ENCODE peak calls at places on chromosomes 3 and 15, in four cellular contexts. P, V, D and K are unnamed samples.
A peak's percentile ranks its signal among the peaks of the same experiment; 100 is the strongest.

GRCh38 chr15:51970132-51970817 is 1.3 kb downstream of the LEO1 start:
- DNase-seq in P (no peak), V (no peak), D (no peak), K (no peak)

GRCh38 chr3:125644036-125645025 is 49.0 kb upstream of the OSBPL11 start:
- DNase-seq in D (no peak), P (no peak), V (peak; percentile 58), K (no peak)

GRCh38 chr15:79811406-79812405 is 85.1 kb downstream of the MTHFS start:
- DNase-seq in P (no peak), V (peak; percentile 77), D (no peak), K (no peak)

GRCh38 chr3:176992565-176992964 is 204.7 kb downstream of the TBL1XR1 start:
- DNase-seq in P (no peak), D (no peak), V (no peak), K (no peak)

GRCh38 chr3:52191663-52192062 is 6.3 kb upstream of the ALAS1 start:
- DNase-seq in P (no peak), V (peak; percentile 30), D (no peak), K (no peak)

GRCh38 chr3:19866751-19867347 is 67.2 kb downstream of the EFHB start:
- DNase-seq in D (peak; percentile 44), V (peak; percentile 34), P (peak; percentile 50), K (no peak)

GRCh38 chr15:68667800-68668625 is 89.2 kb downstream of the CORO2B start:
- DNase-seq in V (no peak), P (no peak), D (no peak), K (no peak)

GRCh38 chr3:111392911-111393351 is 149.1 kb upstream of the CD96 start:
- DNase-seq in D (no peak), V (no peak), P (peak; percentile 64), K (no peak)

GRCh38 chr15:46681901-46682300 is 1035.4 kb upstream of the SEMA6D start:
- DNase-seq in V (no peak), P (no peak), D (no peak), K (no peak)

GRCh38 chr15:83869329-83869728 is 215.4 kb downstream of the ADAMTSL3 start:
- DNase-seq in P (no peak), V (no peak), D (no peak), K (no peak)

GRCh38 chr3:120652896-120653545 is 29.0 kb downstream of the HGD start:
- DNase-seq in D (no peak), P (no peak), V (no peak), K (no peak)

GRCh38 chr15:62841269-62841628 is 201.3 kb upstream of the TPM1 start:
- DNase-seq in P (no peak), D (peak; percentile 31), V (no peak), K (no peak)

GRCh38 chr3:33277193-33277882 is at the start of gene FBXL2:
- DNase-seq in D (peak; percentile 30), P (no peak), V (peak; percentile 65), K (peak; percentile 30)

GRCh38 chr3:116233921-116234320 is 211.4 kb downstream of the LSAMP start:
- DNase-seq in P (no peak), D (no peak), V (no peak), K (no peak)

GRCh38 chr3:27677554-27677953 is 44.6 kb downstream of the EOMES start:
- DNase-seq in D (peak; percentile 87), P (no peak), V (peak; percentile 91), K (no peak)

GRCh38 chr15:57090460-57090859 is 172.0 kb downstream of the TCF12 start:
- DNase-seq in V (no peak), D (no peak), P (no peak), K (no peak)

GRCh38 chr3:49611714-49612113 is 57.4 kb downstream of the BSN start:
- DNase-seq in P (no peak), D (no peak), V (no peak), K (no peak)

GRCh38 chr15:66229790-66230460 is 23.6 kb downstream of the MEGF11 start:
- DNase-seq in D (no peak), V (no peak), P (no peak), K (no peak)

GRCh38 chr3:36901588-36901987 is 43.3 kb downstream of the TRANK1 start:
- DNase-seq in D (no peak), V (no peak), P (no peak), K (no peak)

GRCh38 chr3:53594276-53594675 is 99.9 kb downstream of the CACNA1D start:
- DNase-seq in V (no peak), D (no peak), P (no peak), K (no peak)

GRCh38 chr3:12724794-12725193 is 34.3 kb downstream of the TMEM40 start:
- DNase-seq in V (no peak), P (no peak), D (no peak), K (no peak)

GRCh38 chr3:11847607-11848006 is 922 bp upstream of the TAMM41 start:
- DNase-seq in V (no peak), P (peak; percentile 56), D (no peak), K (no peak)

GRCh38 chr3:11363732-11364131 is 91.5 kb downstream of the ATG7 start:
- DNase-seq in P (no peak), D (no peak), V (no peak), K (no peak)

GRCh38 chr3:173238091-173238490 is 97.1 kb upstream of the SPATA16 start:
- DNase-seq in P (no peak), V (no peak), D (no peak), K (no peak)

GRCh38 chr3:9779721-9780450 is 10.1 kb upstream of the CAMK1 start:
- DNase-seq in D (no peak), V (no peak), P (peak; percentile 61), K (peak; percentile 30)

GRCh38 chr3:53551324-53551723 is 56.9 kb downstream of the CACNA1D start:
- DNase-seq in D (no peak), V (peak; percentile 43), P (no peak), K (no peak)

GRCh38 chr3:129312021-129312639 is 33.5 kb downstream of the HMCES start:
- DNase-seq in V (no peak), D (peak; percentile 42), P (no peak), K (no peak)

GRCh38 chr3:172319653-172320052 is 128.6 kb downstream of the GHSR start:
- DNase-seq in D (no peak), P (no peak), V (peak; percentile 28), K (no peak)

GRCh38 chr3:174191380-174191779 is 667.8 kb upstream of the NAALADL2 start:
- DNase-seq in P (no peak), V (no peak), D (no peak), K (no peak)

GRCh38 chr3:126357299-126358037 is at the start of gene KLF15:
- DNase-seq in V (peak; percentile 82), P (peak; percentile 85), D (peak; percentile 68), K (peak; percentile 76)

GRCh38 chr3:120802916-120803315 is 60.4 kb downstream of the GTF2E1 start:
- DNase-seq in V (no peak), D (no peak), P (no peak), K (no peak)

GRCh38 chr3:47495886-47496285 is 17.6 kb downstream of the ELP6 start:
- DNase-seq in P (no peak), V (no peak), D (no peak), K (no peak)
- TF ChIP-seq CTCF in P (no peak), V (no peak), D (no peak), K (no peak)

GRCh38 chr15:75928680-75929608 is 25.3 kb downstream of the FBXO22 start:
- DNase-seq in V (no peak), P (no peak), D (no peak), K (no peak)
- TF ChIP-seq CTCF in V (no peak), P (no peak), D (peak; percentile 46), K (no peak)

GRCh38 chr3:194769020-194769643 is 83.4 kb downstream of the FAM43A start:
- DNase-seq in D (peak; percentile 83), P (peak; percentile 89), V (peak; percentile 93), K (peak; percentile 69)
- TF ChIP-seq CTCF in D (no peak), P (no peak), V (no peak), K (no peak)

GRCh38 chr3:141235661-141236171 is 4.1 kb downstream of the PXYLP1 start:
- DNase-seq in P (no peak), D (no peak), V (no peak), K (no peak)
- TF ChIP-seq CTCF in P (no peak), D (peak; percentile 39), V (no peak), K (no peak)

GRCh38 chr3:133439563-133439962 is 39.7 kb downstream of the BFSP2 start:
- DNase-seq in P (no peak), D (no peak), V (no peak), K (no peak)

GRCh38 chr3:133440652-133441051 is 40.8 kb downstream of the BFSP2 start:
- DNase-seq in P (no peak), D (no peak), V (no peak), K (no peak)

GRCh38 chr3:133441867-133442270 is 42.0 kb downstream of the BFSP2 start:
- DNase-seq in P (peak; percentile 55), V (no peak), D (no peak), K (no peak)

GRCh38 chr3:133442518-133442917 is 42.7 kb downstream of the BFSP2 start:
- DNase-seq in D (no peak), P (no peak), V (no peak), K (no peak)

DNA sequence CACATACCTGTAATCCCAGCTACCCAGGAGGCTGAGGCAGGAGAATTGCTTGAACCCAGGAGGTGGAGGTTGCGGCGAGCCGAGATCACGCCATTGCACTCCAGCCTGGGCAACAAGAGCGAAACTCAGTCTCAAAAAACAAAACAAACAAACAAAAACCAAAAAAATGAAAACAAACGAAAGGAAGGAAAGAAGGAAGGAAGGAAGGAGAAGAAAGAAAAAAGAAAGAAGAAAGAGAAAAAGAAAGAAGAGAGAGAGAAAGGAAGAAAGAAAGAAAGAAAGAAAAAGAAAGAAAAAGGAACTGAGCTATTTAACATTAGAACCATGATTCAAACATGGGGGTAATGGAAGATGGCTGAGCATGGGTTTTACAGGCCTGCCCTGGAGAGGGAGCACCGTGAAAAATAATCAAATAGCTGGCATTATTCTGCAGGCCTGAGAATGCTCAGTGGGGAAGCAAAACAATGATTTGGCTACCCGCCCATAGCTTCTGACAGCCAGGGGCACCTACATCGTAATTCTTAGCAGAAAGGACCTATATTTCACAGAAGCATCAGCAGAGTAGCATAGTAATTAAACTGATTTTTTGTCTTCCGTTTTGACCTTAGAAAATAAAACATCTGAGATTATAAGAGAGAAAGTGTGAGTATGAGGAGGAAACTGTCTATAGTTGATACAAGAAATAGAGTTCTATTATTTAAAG is 37.7 kb downstream of the BFSP2 start:
- DNase-seq in P (no peak), V (no peak), D (peak; percentile 35), K (no peak)
- TF ChIP-seq CTCF in P (no peak), V (no peak), D (peak; percentile 21), K (no peak)

GRCh38 chr3:122920986-122921385 is 106.6 kb downstream of the SEMA5B start:
- DNase-seq in P (no peak), V (no peak), D (no peak), K (no peak)

GRCh38 chr3:122919291-122919610 is 108.3 kb downstream of the SEMA5B start:
- DNase-seq in V (no peak), P (peak; percentile 31), D (no peak), K (no peak)

GRCh38 chr3:122923611-122924010 is 104.0 kb downstream of the SEMA5B start:
- DNase-seq in P (no peak), V (no peak), D (no peak), K (no peak)

GRCh38 chr3:122918576-122919290 is 108.8 kb downstream of the SEMA5B start:
- DNase-seq in V (no peak), D (peak; percentile 14), P (peak; percentile 21), K (no peak)

GRCh38 chr3:122921791-122922651 is 105.5 kb downstream of the SEMA5B start:
- DNase-seq in P (peak; percentile 48), D (no peak), V (no peak), K (peak; percentile 35)
- TF ChIP-seq CTCF in P (no peak), D (no peak), V (no peak), K (no peak)